ENCODE peak calls at places on chromosomes 13 and 19, in six cellular contexts. R is psoas muscle, J is brain microvascular endothelial cell, A is bronchial epithelial cell, D is pancreas, N is Calu3. W is an unnamed sample.

GRCh38 chr13:62085337-62085736 is 669.7 kb upstream of the PCDH20 start:
- DNase-seq in D (no peak), N (no peak), J (no peak), R (no peak), A (no peak), W (no peak)

GRCh38 chr19:49017041-49017665 is at the start of gene LHB:
- DNase-seq in N (no peak), R (no peak), A (no peak), D (no peak), J (no peak), W (no peak)

GRCh38 chr19:32330149-32330548 is 15.3 kb upstream of the ZNF507 start:
- DNase-seq in N (no peak), A (no peak), R (no peak), D (no peak), J (no peak), W (no peak)

GRCh38 chr19:47227347-47228167 is 3.4 kb downstream of the BBC3 start:
- DNase-seq in D (peak), R (peak), N (peak), A (peak), J (peak), W (peak)

GRCh38 chr19:54218960-54219661 is 3.7 kb downstream of the LILRB3 start:
- DNase-seq in N (no peak), J (no peak), R (no peak), D (no peak), A (no peak), W (no peak)

GRCh38 chr19:44800461-44800860 is 8.4 kb upstream of the BCAM start:
- DNase-seq in R (peak), N (peak), A (peak), J (peak), D (peak), W (peak)

GRCh38 chr13:40496035-40496810 is 170.2 kb downstream of the FOXO1 start:
- DNase-seq in J (no peak), D (no peak), A (no peak), R (no peak), N (no peak), W (no peak)

GRCh38 chr13:22499919-22500318 is 680.9 kb upstream of the SGCG start:
- DNase-seq in R (no peak), D (no peak), A (no peak), N (no peak), J (no peak), W (no peak)

GRCh38 chr19:47124937-47125668 is 5.5 kb upstream of the SAE1 start:
- DNase-seq in A (peak), J (peak), N (peak), D (no peak), R (no peak), W (no peak)

GRCh38 chr13:27583645-27584044 is 36.7 kb downstream of the LNX2 start:
- DNase-seq in A (no peak), D (no peak), J (peak), R (no peak), N (no peak), W (no peak)

GRCh38 chr13:60756306-60756705 is 359.3 kb downstream of the TDRD3 start:
- DNase-seq in J (no peak), R (no peak), D (no peak), N (no peak), A (peak), W (no peak)

GRCh38 chr13:41059466-41059865 is 1.8 kb upstream of the WBP4 start:
- DNase-seq in J (no peak), N (no peak), D (no peak), A (no peak), R (no peak), W (no peak)

GRCh38 chr19:1098177-1099051 is 3.2 kb upstream of the POLR2E start:
- DNase-seq in R (no peak), N (no peak), D (no peak), A (peak), J (no peak), W (peak)

GRCh38 chr19:48806818-48807589 is 3.8 kb downstream of the BCAT2 start:
- DNase-seq in N (no peak), A (peak), R (peak), J (no peak), D (no peak), W (no peak)

GRCh38 chr13:86002921-86003488 is 203.8 kb upstream of the SLITRK6 start:
- DNase-seq in D (no peak), R (no peak), N (no peak), A (no peak), J (no peak), W (no peak)

GRCh38 chr13:98214008-98214643 is 37.1 kb upstream of the RNF113B start:
- DNase-seq in J (no peak), A (peak), N (no peak), D (peak), R (peak), W (no peak)

GRCh38 chr19:50427997-50428425 is 4.7 kb upstream of the MYBPC2 start:
- DNase-seq in R (peak), D (peak), J (peak), A (peak), N (no peak), W (peak)

GRCh38 chr19:29662604-29663404 is 2.5 kb upstream of the PLEKHF1 start:
- DNase-seq in J (peak), N (no peak), D (peak), A (peak), R (peak), W (peak)

GRCh38 chr13:42355841-42356575 is 84.1 kb downstream of the AKAP11 start:
- DNase-seq in J (no peak), N (no peak), R (no peak), D (no peak), A (no peak), W (no peak)

GRCh38 chr19:43596842-43597461 is 557 bp downstream of the ZNF576 start:
- DNase-seq in D (no peak), J (no peak), N (no peak), A (no peak), R (no peak), W (no peak)

GRCh38 chr19:50977626-50978025 is 6.1 kb downstream of the KLK7 start:
- DNase-seq in D (no peak), R (no peak), J (no peak), A (no peak), N (no peak), W (no peak)

GRCh38 chr19:3551808-3552095 is 5.6 kb downstream of the MFSD12 start:
- DNase-seq in A (no peak), N (no peak), R (no peak), J (no peak), D (no peak), W (no peak)

GRCh38 chr19:14333101-14333871 is 48.0 kb upstream of the ADGRE5 start:
- DNase-seq in J (no peak), R (no peak), A (no peak), N (peak), D (no peak), W (peak)

GRCh38 chr19:19475845-19476828 is 39.2 kb downstream of the TSSK6 start:
- DNase-seq in R (peak), J (no peak), D (no peak), N (no peak), A (no peak), W (no peak)

GRCh38 chr19:41356984-41357739 is 3.4 kb upstream of the TGFB1 start:
- DNase-seq in N (no peak), R (no peak), J (no peak), A (no peak), D (no peak), W (no peak)

GRCh38 chr13:38530492-38530891 is 156.4 kb upstream of the FREM2 start:
- DNase-seq in N (no peak), D (no peak), J (no peak), R (no peak), A (peak), W (no peak)

GRCh38 chr19:47075941-47076340 is 27.5 kb upstream of the TMEM160 start:
- DNase-seq in N (no peak), D (no peak), A (no peak), J (no peak), R (no peak), W (no peak)

GRCh38 chr19:30335306-30335886 is 36.8 kb upstream of the ZNF536 start:
- DNase-seq in D (no peak), A (no peak), J (no peak), R (no peak), N (no peak), W (peak)

GRCh38 chr13:36553501-36553900 is 120.3 kb upstream of the SERTM1 start:
- DNase-seq in A (no peak), J (no peak), D (no peak), R (no peak), N (no peak), W (no peak)

GRCh38 chr13:51590966-51591627 is 6.8 kb downstream of the WDFY2 start:
- DNase-seq in D (no peak), J (peak), N (no peak), A (peak), R (no peak), W (peak)

GRCh38 chr13:30110301-30111070 is 196.9 kb downstream of the KATNAL1 start:
- DNase-seq in J (no peak), D (no peak), R (no peak), N (no peak), A (no peak), W (no peak)

GRCh38 chr19:39524495-39524894 is 8.2 kb downstream of the EID2B start:
- DNase-seq in J (no peak), A (no peak), R (no peak), D (no peak), N (no peak), W (no peak)

GRCh38 chr19:2858864-2859263 is 8.3 kb upstream of the ZNF556 start:
- DNase-seq in R (no peak), N (no peak), D (no peak), J (no peak), A (no peak), W (no peak)

GRCh38 chr19:49113762-49114629 is at the start of gene LIN7B:
- DNase-seq in A (peak), D (peak), R (peak), J (peak), N (peak), W (peak)

GRCh38 chr19:49430678-49431329 is 5.6 kb downstream of the GFY start:
- DNase-seq in D (no peak), N (peak), J (no peak), A (no peak), R (no peak), W (no peak)

GRCh38 chr13:59490651-59491050 is 673.1 kb downstream of the DIAPH3 start:
- DNase-seq in N (no peak), J (no peak), R (no peak), D (no peak), A (peak), W (no peak)

GRCh38 chr13:59488436-59488835 is 675.3 kb downstream of the DIAPH3 start:
- DNase-seq in N (no peak), J (no peak), D (no peak), A (no peak), R (no peak), W (no peak)

GRCh38 chr13:59492030-59492636 is 671.6 kb downstream of the DIAPH3 start:
- DNase-seq in A (no peak), R (no peak), J (peak), N (no peak), D (no peak), W (no peak)

GRCh38 chr13:59483441-59484116 is 680.1 kb downstream of the DIAPH3 start:
- DNase-seq in N (no peak), D (peak), J (no peak), A (no peak), R (no peak), W (no peak)

GRCh38 chr13:59487883-59488282 is 675.8 kb downstream of the DIAPH3 start:
- DNase-seq in A (no peak), J (no peak), R (no peak), D (no peak), N (no peak), W (no peak)
- TF ChIP-seq CTCF in A (no peak), J (peak), R (no peak), D (no peak), N (no peak), W (no peak)

GRCh38 chr19:52541608-52542007 is 14.1 kb downstream of the ZNF808 start:
- DNase-seq in A (no peak), J (no peak), R (no peak), N (no peak), D (no peak), W (no peak)
- TF ChIP-seq CTCF in A (no peak), J (no peak), R (no peak), N (no peak), D (no peak), W (no peak)

DNA sequence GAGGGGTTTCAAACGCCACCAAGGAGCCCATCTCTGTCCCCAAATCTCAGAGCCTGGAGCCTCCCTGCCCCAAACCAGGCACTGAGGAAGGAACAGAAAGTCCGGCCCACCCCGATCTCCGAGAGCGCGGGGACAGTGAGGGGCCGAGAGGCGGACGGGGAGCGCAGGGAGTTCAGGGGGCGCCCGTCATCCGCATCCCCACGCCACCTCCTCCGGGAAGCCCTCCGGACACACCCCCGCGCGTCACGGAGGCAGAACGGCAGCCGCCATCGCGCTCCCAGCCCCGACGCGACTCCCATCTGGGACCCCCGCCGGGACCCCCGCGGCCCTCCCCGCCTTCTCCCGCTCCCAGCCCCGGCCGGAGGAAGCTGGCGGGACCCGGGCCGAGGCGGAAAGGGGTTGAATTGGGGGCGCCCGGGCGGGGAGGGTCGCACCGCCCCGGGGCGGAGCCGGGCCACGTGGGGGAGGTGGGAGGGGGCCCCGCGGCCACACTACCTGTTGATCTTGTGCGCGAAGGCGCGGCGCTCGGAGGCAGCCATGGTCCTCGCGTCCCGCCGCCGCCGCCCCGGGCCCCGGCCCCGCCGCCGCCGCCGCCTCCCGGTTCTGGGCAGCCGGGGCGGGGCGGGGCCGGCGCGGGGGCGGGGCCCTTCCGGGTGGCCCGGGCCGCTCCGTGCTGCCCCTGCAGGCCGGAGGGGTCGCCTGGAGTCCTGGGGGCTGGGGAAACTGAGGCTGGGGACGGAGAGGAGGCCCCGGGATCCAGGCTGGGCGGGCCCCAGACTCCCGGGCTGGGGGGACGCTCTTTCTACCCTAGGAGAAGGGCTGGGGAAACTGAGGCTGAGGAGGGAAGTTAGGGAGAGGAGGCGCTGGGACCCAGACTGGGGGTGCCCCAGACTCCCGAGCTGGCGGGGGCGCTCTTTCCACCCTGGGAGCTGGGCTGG is at the start of gene DOCK6:
- DNase-seq in N (peak), A (no peak), R (peak), J (no peak), D (no peak), W (peak)
- TF ChIP-seq CTCF in N (no peak), A (peak), R (peak), J (peak), D (no peak), W (no peak)

GRCh38 chr13:103873725-103874124 is 807.5 kb upstream of the SLC10A2 start:
- DNase-seq in D (no peak), N (no peak), A (no peak), R (no peak), J (no peak), W (no peak)

GRCh38 chr13:103878891-103879605 is 812.8 kb upstream of the SLC10A2 start:
- DNase-seq in D (no peak), N (no peak), A (no peak), R (no peak), J (no peak), W (no peak)

GRCh38 chr13:103876571-103876970 is 810.4 kb upstream of the SLC10A2 start:
- DNase-seq in D (no peak), N (no peak), A (no peak), J (no peak), R (no peak), W (no peak)
- TF ChIP-seq CTCF in D (no peak), N (no peak), A (no peak), J (no peak), R (no peak), W (no peak)

GRCh38 chr19:58409010-58409790 is 751 bp downstream of the ZNF584 start:
- DNase-seq in N (peak), D (no peak), J (no peak), A (no peak), R (no peak), W (no peak)

GRCh38 chr19:58406818-58407657 is 1.4 kb upstream of the ZNF584 start:
- DNase-seq in R (no peak), D (no peak), J (no peak), A (peak), N (peak), W (no peak)

GRCh38 chr19:58407658-58408151 is 744 bp upstream of the ZNF584 start:
- DNase-seq in A (no peak), J (no peak), N (peak), R (no peak), D (no peak), W (no peak)

DNA sequence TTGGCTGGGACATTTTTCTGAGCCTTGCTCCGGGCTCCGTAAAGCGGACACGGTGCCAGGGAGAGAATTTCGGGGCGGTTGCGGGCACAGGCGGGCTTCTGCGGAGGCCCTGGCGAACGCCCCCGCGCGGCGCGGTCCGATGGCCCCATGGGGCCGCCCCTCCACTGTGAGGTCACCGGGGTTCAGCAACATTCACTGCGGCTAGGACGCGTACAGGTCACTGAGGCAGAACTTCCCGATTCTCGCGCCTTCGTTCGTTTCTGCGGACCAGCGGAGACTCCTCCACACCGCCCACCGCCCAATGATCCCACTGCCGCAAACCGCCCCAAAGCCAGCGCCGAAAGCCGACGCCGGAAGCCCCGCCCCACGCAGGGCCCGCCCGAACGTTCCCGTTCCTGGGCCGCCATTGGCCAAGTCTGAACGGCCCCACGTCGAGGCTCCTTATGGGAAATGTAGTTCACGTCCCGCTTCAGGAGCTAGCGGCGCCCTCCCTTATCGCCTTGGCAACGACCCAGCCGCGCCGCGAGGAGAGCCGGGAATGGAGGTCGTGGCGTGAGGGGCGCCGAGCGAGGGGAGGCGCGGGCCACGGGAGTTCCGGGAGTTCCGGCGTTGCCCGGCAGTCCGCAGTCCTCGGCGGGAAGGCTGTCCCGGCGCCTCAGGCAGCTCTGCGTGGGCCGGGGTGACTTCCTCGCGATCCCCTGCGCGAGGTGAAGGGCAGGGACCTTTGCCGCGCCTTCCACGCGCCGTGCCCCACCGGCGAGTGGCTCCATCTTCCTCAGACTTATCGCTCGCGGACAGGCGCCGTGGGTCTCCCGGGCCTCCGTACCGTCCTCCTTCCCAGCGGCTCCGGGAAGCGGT is at the start of gene ZNF584:
- DNase-seq in D (peak), J (peak), R (peak), A (peak), N (peak), W (peak)
- TF ChIP-seq CTCF in D (no peak), J (peak), R (no peak), A (peak), N (no peak), W (no peak)

W was measured in stomach.